ENCODE peak calls at places on chromosomes 6 and 20, in nine cellular contexts. G, K, Q, R, J, X, M, N and D are unnamed samples.

GRCh38 chr6:19905584-19905983 is 68.4 kb downstream of the ID4 start:
- DNase-seq in G (no peak), K (no peak), Q (no peak), R (no peak), J (no peak), X (no peak), M (no peak), N (no peak), D (no peak)

GRCh38 chr6:35725721-35726438 is 11.0 kb upstream of the ARMC12 start:
- DNase-seq in G (no peak), K (no peak), Q (no peak), R (peak), J (no peak), X (peak), M (no peak), N (no peak), D (no peak)

GRCh38 chr6:127201321-127201720 is 65.3 kb upstream of the RNF146 start:
- DNase-seq in G (no peak), K (no peak), Q (no peak), R (no peak), J (no peak), X (peak), M (no peak), N (no peak), D (no peak)

GRCh38 chr6:93621400-93621799 is 202.0 kb upstream of the EPHA7 start:
- DNase-seq in G (no peak), K (no peak), Q (no peak), R (no peak), J (no peak), X (no peak), M (no peak), N (no peak), D (no peak)

GRCh38 chr20:10739134-10739533 is 65.3 kb upstream of the JAG1 start:
- DNase-seq in G (no peak), K (no peak), Q (no peak), R (no peak), J (no peak), X (no peak), M (no peak), N (no peak), D (no peak)

GRCh38 chr20:31496761-31497295 is 17.4 kb upstream of the HM13 start:
- DNase-seq in G (no peak), K (no peak), Q (no peak), R (no peak), J (no peak), X (no peak), M (no peak), N (no peak), D (no peak)

GRCh38 chr20:52047811-52048302 is 143.7 kb downstream of the ZFP64 start:
- DNase-seq in G (peak), K (no peak), Q (peak), R (no peak), J (peak), X (peak), M (no peak), N (no peak), D (no peak)

GRCh38 chr6:29651413-29652197 is 5.3 kb upstream of the MOG start:
- DNase-seq in G (no peak), K (peak), Q (no peak), R (no peak), J (no peak), X (peak), M (peak), N (no peak), D (peak)

GRCh38 chr6:164477126-164477525 is 832.3 kb downstream of the C6orf118 start:
- DNase-seq in G (no peak), K (no peak), Q (no peak), R (no peak), J (no peak), X (no peak), M (no peak), N (no peak), D (no peak)

GRCh38 chr6:139135578-139136545 is 982 bp downstream of the HECA start:
- DNase-seq in G (peak), K (peak), Q (peak), R (peak), J (no peak), X (peak), M (no peak), N (no peak), D (peak)

GRCh38 chr6:122628714-122629113 is 18.5 kb downstream of the PKIB start:
- DNase-seq in G (no peak), K (no peak), Q (no peak), R (no peak), J (no peak), X (no peak), M (no peak), N (no peak), D (no peak)

GRCh38 chr6:21769973-21770372 is 176.4 kb downstream of the SOX4 start:
- DNase-seq in G (no peak), K (no peak), Q (no peak), R (no peak), J (no peak), X (peak), M (no peak), N (no peak), D (no peak)

GRCh38 chr6:128599036-128599435 is 78.6 kb upstream of the PTPRK start:
- DNase-seq in G (no peak), K (no peak), Q (no peak), R (no peak), J (no peak), X (no peak), M (no peak), N (no peak), D (no peak)

GRCh38 chr6:3776881-3777507 is 25.5 kb upstream of the PXDC1 start:
- DNase-seq in G (no peak), K (no peak), Q (no peak), R (no peak), J (no peak), X (no peak), M (no peak), N (no peak), D (peak)

GRCh38 chr20:58308680-58309527 is 611 bp upstream of the RAB22A start:
- DNase-seq in G (peak), K (peak), Q (no peak), R (peak), J (no peak), X (peak), M (no peak), N (no peak), D (peak)

GRCh38 chr6:39047434-39048327 is 900 bp upstream of the GLP1R start:
- DNase-seq in G (no peak), K (no peak), Q (no peak), R (no peak), J (no peak), X (no peak), M (no peak), N (no peak), D (no peak)

GRCh38 chr20:39630215-39630614 is 668.1 kb downstream of the DHX35 start:
- DNase-seq in G (no peak), K (no peak), Q (no peak), R (no peak), J (no peak), X (no peak), M (no peak), N (no peak), D (no peak)

GRCh38 chr20:17417221-17417620 is 114.0 kb downstream of the BFSP1 start:
- DNase-seq in G (no peak), K (no peak), Q (no peak), R (no peak), J (no peak), X (no peak), M (no peak), N (no peak), D (no peak)

GRCh38 chr6:135853986-135854385 is 2.5 kb downstream of the PDE7B start:
- DNase-seq in G (no peak), K (no peak), Q (no peak), R (no peak), J (no peak), X (peak), M (no peak), N (no peak), D (no peak)

GRCh38 chr6:28543671-28544131 is 18.0 kb downstream of the GPX5 start:
- DNase-seq in G (peak), K (no peak), Q (peak), R (no peak), J (no peak), X (peak), M (no peak), N (no peak), D (no peak)

GRCh38 chr20:18172379-18172778 is 34.7 kb downstream of the KAT14 start:
- DNase-seq in G (no peak), K (no peak), Q (no peak), R (no peak), J (no peak), X (no peak), M (no peak), N (no peak), D (no peak)

GRCh38 chr20:35944189-35944588 is 10.1 kb downstream of the SCAND1 start:
- DNase-seq in G (no peak), K (no peak), Q (no peak), R (no peak), J (no peak), X (no peak), M (no peak), N (no peak), D (no peak)

GRCh38 chr6:37237789-37238188 is 19.8 kb upstream of the TBC1D22B start:
- DNase-seq in G (no peak), K (no peak), Q (no peak), R (no peak), J (no peak), X (no peak), M (no peak), N (no peak), D (no peak)

GRCh38 chr6:3977875-3978711 is 100.8 kb downstream of the FAM217A start:
- DNase-seq in G (peak), K (peak), Q (peak), R (peak), J (peak), X (peak), M (peak), N (no peak), D (peak)

GRCh38 chr20:59482581-59483187 is 121.7 kb upstream of the PHACTR3 start:
- DNase-seq in G (no peak), K (no peak), Q (no peak), R (no peak), J (no peak), X (no peak), M (no peak), N (no peak), D (no peak)

GRCh38 chr6:13229205-13230085 is 98.9 kb downstream of the TBC1D7 start:
- DNase-seq in G (peak), K (peak), Q (peak), R (no peak), J (peak), X (no peak), M (peak), N (no peak), D (peak)

GRCh38 chr20:47546184-47547033 is 44.7 kb downstream of the NCOA3 start:
- DNase-seq in G (no peak), K (no peak), Q (no peak), R (no peak), J (no peak), X (peak), M (no peak), N (no peak), D (no peak)

GRCh38 chr6:83352413-83352812 is 78.4 kb downstream of the ME1 start:
- DNase-seq in G (no peak), K (no peak), Q (no peak), R (no peak), J (no peak), X (no peak), M (no peak), N (no peak), D (no peak)